ENCODE peak calls at places on chromosomes 5 and 9, in eight cellular contexts. Z is uterus; C is vagina; P is heart left ventricle; Q is pancreas; K is CD4-positive, CD25-positive, alpha-beta regulatory T cell; L is neural progenitor cell; S is CD8-positive, alpha-beta T cell. G is an unnamed sample. For H3K27me3 and H3K36me3, the result is how much of the 10 kb centered on the place peaks cover.

GRCh38 chr5:172818081-172818480 is 16.0 kb upstream of the ERGIC1 start:
- DNase-seq in L (no peak), K (no peak), S (no peak), Q (no peak), Z (no peak), C (no peak), P (no peak), G (no peak)

GRCh38 chr5:139273572-139274264 is 19.8 kb upstream of the MATR3 start:
- DNase-seq in K (peak), Z (peak), Q (peak), C (no peak), S (peak), P (peak), L (peak), G (peak)

GRCh38 chr9:38380872-38381534 is 11.5 kb upstream of the ALDH1B1 start:
- DNase-seq in S (no peak), Q (no peak), L (peak), K (no peak), P (no peak), Z (no peak), C (no peak), G (peak)

GRCh38 chr9:115628426-115628825 is 510.5 kb upstream of the TNC start:
- DNase-seq in Z (no peak), Q (no peak), C (no peak), K (no peak), P (no peak), S (no peak), L (peak), G (no peak)

GRCh38 chr5:108654042-108654441 is 93.7 kb upstream of the FER start:
- DNase-seq in C (no peak), P (no peak), K (no peak), S (no peak), Q (no peak), L (no peak), Z (no peak), G (no peak)

GRCh38 chr5:64497390-64497789 is 8.4 kb upstream of the RGS7BP start:
- DNase-seq in S (no peak), P (no peak), L (peak), Q (no peak), C (no peak), Z (no peak), K (no peak), G (peak)

GRCh38 chr5:115932991-115933390 is 29.3 kb upstream of the LVRN start:
- DNase-seq in S (no peak), Q (no peak), P (no peak), C (no peak), L (no peak), Z (no peak), K (no peak), G (no peak)

GRCh38 chr9:103942652-103943051 is 151.5 kb upstream of the SMC2 start:
- DNase-seq in S (no peak), Z (no peak), C (no peak), P (no peak), L (no peak), K (no peak), Q (no peak), G (no peak)

GRCh38 chr5:111749303-111750026 is 7.5 kb downstream of the NREP start:
- DNase-seq in P (no peak), S (no peak), K (no peak), Z (no peak), C (no peak), Q (no peak), L (no peak), G (no peak)

GRCh38 chr5:113331201-113331551 is 103.6 kb downstream of the TSSK1B start:
- DNase-seq in S (no peak), Z (no peak), L (no peak), Q (no peak), C (no peak), P (no peak), K (no peak), G (no peak)

GRCh38 chr9:105296889-105297288 is 52.4 kb downstream of the SLC44A1 start:
- DNase-seq in K (no peak), S (no peak), Q (no peak), Z (no peak), P (no peak), C (no peak), L (peak), G (no peak)

GRCh38 chr5:89083791-89084190 is 200.8 kb upstream of the MEF2C start:
- DNase-seq in Z (no peak), C (no peak), K (no peak), S (no peak), Q (no peak), L (no peak), P (no peak), G (no peak)

GRCh38 chr9:95516736-95517558 is at the start of gene PTCH1:
- DNase-seq in C (no peak), K (no peak), S (no peak), Z (peak), L (peak), Q (peak), P (peak), G (peak)

GRCh38 chr5:1391691-1392090 is 46.8 kb upstream of the CLPTM1L start:
- DNase-seq in P (no peak), Q (no peak), Z (no peak), S (no peak), C (no peak), L (no peak), K (no peak), G (no peak)

GRCh38 chr5:58401701-58402100 is 58.2 kb downstream of the PLK2 start:
- DNase-seq in Q (no peak), C (no peak), S (no peak), K (no peak), L (no peak), Z (no peak), P (no peak), G (no peak)

GRCh38 chr9:100619665-100620064 is 41.8 kb downstream of the CAVIN4 start:
- DNase-seq in Q (no peak), S (no peak), P (no peak), C (no peak), K (no peak), Z (no peak), L (no peak), G (no peak)

GRCh38 chr9:135805422-135806022 is 101.8 kb downstream of the CAMSAP1 start:
- DNase-seq in Q (no peak), P (no peak), L (no peak), S (no peak), Z (no peak), K (no peak), C (no peak), G (peak)

GRCh38 chr5:111792659-111793058 is 35.7 kb upstream of the NREP start:
- DNase-seq in S (no peak), L (no peak), P (no peak), Z (no peak), C (no peak), K (no peak), Q (no peak), G (no peak)

GRCh38 chr5:84275609-84276008 is 109.1 kb downstream of the EDIL3 start:
- DNase-seq in S (no peak), Z (no peak), L (no peak), K (no peak), Q (no peak), C (no peak), P (no peak), G (no peak)

GRCh38 chr5:82376309-82376708 is 98.2 kb upstream of the RPS23 start:
- DNase-seq in P (no peak), C (no peak), Z (no peak), L (no peak), Q (no peak), S (no peak), K (no peak), G (no peak)

GRCh38 chr5:169442354-169443248 is 141.0 kb upstream of the SPDL1 start:
- DNase-seq in S (no peak), Z (no peak), P (no peak), K (no peak), Q (no peak), L (no peak), C (no peak), G (no peak)

GRCh38 chr9:107907715-107908114 is 418.1 kb upstream of the KLF4 start:
- DNase-seq in Q (no peak), K (no peak), S (no peak), C (no peak), L (no peak), P (no peak), Z (no peak), G (no peak)

GRCh38 chr5:34597034-34597433 is 59.1 kb upstream of the RAI14 start:
- DNase-seq in P (no peak), K (no peak), C (no peak), Q (no peak), L (no peak), S (no peak), Z (peak), G (no peak)

GRCh38 chr5:135490245-135491037 is 38.3 kb upstream of the TIFAB start:
- DNase-seq in L (peak), Q (no peak), S (no peak), C (no peak), P (no peak), Z (no peak), K (no peak), G (peak)

GRCh38 chr5:39780341-39780740 is 355.6 kb upstream of the DAB2 start:
- DNase-seq in S (no peak), K (no peak), P (no peak), Z (no peak), C (no peak), Q (no peak), L (peak), G (peak)

GRCh38 chr9:79572891-79573696 is 1.3 kb downstream of the TLE4 start:
- DNase-seq in Q (peak), L (peak), C (no peak), P (peak), S (peak), Z (peak), K (peak), G (peak)
- H3K4me3 ChIP-seq in Q (peak), L (peak), C (peak), P (peak), S (peak), Z (peak), K (peak), G (peak)

DNA sequence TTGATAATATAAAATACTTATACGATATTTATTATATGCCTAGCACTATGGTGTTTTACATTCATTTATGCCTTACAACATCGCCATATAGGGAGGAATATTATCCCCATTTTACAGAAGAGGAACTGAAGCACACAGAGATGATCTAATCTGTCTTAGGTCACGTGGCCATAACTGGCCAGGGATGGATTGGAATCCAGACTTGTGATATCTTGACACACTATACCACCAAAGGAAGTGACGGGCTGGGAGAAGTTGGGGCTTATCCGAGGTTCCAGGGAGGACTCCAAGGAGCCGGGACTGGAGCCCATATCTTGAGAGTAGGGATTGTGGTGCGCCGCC is 129.8 kb downstream of the TMEM174 start:
- DNase-seq in Q (no peak), S (no peak), Z (no peak), P (no peak), L (no peak), K (no peak), C (no peak), G (no peak)
- H3K27me3 ChIP-seq in Q (under half), S (under half), Z (half or more), P (half or more), L (half or more), K (under half), C (under half), G (half or more)

GRCh38 chr9:130884111-130884531 is 12.5 kb downstream of the QRFP start:
- DNase-seq in Q (no peak), P (no peak), L (no peak), C (no peak), K (no peak), Z (no peak), S (no peak), G (no peak)

GRCh38 chr9:130881516-130881915 is 15.1 kb downstream of the QRFP start:
- DNase-seq in P (no peak), Z (no peak), C (no peak), S (no peak), K (no peak), L (no peak), Q (no peak), G (no peak)

GRCh38 chr9:130884542-130885421 is 11.8 kb downstream of the QRFP start:
- DNase-seq in K (no peak), S (no peak), P (peak), Q (no peak), Z (no peak), C (no peak), L (no peak), G (no peak)

GRCh38 chr9:130883479-130883878 is 13.1 kb downstream of the QRFP start:
- DNase-seq in K (no peak), P (no peak), C (no peak), S (no peak), Q (no peak), Z (no peak), L (no peak), G (no peak)

GRCh38 chr9:130882696-130883225 is 13.9 kb downstream of the QRFP start:
- DNase-seq in S (no peak), P (no peak), K (no peak), L (no peak), Z (no peak), C (no peak), Q (no peak), G (no peak)
- H3K36me3 ChIP-seq in S (under half), P (half or more), K (under half), L (under half), Z (under half), C (half or more), Q (half or more), G (under half)

DNA sequence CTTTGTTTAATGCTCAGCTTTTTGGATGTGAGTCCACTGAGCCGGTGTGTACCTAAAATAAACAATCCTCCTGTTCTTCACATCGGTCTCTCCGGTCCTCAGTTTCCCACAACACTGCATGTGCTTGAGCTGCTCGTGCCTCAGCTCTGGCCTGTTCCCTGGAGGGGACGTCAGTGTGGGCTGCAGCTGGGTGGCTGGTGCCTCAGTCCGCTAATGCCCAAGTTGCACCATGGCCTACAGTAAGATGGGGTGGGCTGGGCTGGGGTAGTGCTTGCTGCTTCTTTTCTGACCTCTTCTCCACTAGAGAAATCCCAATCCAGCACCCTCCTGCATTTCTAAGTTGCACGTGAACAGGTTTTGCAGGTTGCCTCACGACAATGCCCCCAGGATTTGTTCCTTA is 595 bp upstream of the BTNL9 start:
- DNase-seq in S (no peak), C (no peak), Q (no peak), K (no peak), Z (no peak), L (no peak), P (no peak), G (no peak)
- H3K4me3 ChIP-seq in S (no peak), C (no peak), Q (no peak), K (no peak), Z (no peak), L (no peak), P (peak), G (no peak)

DNA sequence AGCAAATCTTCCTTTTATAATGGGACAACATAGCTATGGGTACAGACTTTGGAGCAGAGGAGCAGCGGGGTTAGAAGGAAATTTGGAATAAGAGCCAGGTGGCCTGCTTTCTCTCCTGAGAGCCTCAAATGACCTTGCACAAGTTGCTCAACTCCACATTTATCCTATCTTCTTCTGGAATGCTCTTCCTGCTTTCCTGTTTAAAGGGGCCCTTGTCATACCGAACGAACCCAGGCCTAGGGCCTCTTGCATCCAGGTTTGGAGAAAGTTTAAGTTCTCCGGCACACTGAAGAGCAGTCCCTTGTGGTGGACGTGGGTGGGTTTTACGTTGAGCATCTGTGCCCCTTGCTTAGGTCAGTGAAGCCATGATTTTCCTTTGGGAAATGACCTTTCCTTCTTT is 197.9 kb upstream of the NR3C1 start:
- DNase-seq in S (no peak), Z (peak), L (no peak), Q (no peak), K (no peak), C (no peak), P (no peak), G (no peak)
- H3K27me3 ChIP-seq in S (under half), Z (under half), L (under half), Q (under half), K (under half), C (under half), P (under half), G (under half)

DNA sequence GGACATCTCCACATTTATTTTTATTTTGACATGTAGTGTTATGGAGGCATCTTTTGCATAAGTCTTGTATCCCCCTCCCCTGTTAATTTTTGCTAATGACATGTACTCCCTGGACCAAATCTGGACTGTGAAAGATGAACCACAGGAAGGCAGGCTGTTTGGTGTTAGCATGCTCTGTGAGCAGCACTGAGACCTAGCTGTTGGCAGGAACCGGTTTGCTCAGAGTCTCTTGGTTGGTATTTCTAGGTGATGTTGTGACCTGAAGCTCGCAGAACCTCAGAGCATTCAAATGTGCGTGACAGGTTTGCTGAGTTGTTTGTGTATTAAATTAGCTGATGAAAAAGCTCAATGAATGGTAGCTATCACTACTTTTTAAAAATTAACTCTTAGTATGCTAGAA is 53.6 kb upstream of the PHF2 start:
- DNase-seq in Z (no peak), K (no peak), Q (no peak), C (no peak), P (no peak), S (no peak), L (no peak), G (no peak)
- H3K36me3 ChIP-seq in Z (under half), K (half or more), Q (under half), C (under half), P (half or more), S (under half), L (under half), G (under half)

GRCh38 chr9:137222190-137223077 is at the start of gene RNF208:
- DNase-seq in K (no peak), S (no peak), Q (peak), C (no peak), L (peak), Z (no peak), P (no peak), G (peak)

GRCh38 chr9:137219757-137220316 is 2.2 kb downstream of the RNF208 start:
- DNase-seq in P (no peak), Q (no peak), S (no peak), K (no peak), C (no peak), Z (no peak), L (no peak), G (no peak)

GRCh38 chr9:137221095-137221374 is 1.0 kb downstream of the RNF208 start:
- DNase-seq in K (no peak), P (no peak), C (no peak), S (no peak), Z (no peak), L (no peak), Q (no peak), G (no peak)

GRCh38 chr9:137220317-137221094 is 1.5 kb downstream of the RNF208 start:
- DNase-seq in S (no peak), P (no peak), K (no peak), L (no peak), C (no peak), Q (no peak), Z (no peak), G (peak)

GRCh38 chr9:137221477-137222111 is 446 bp downstream of the RNF208 start:
- DNase-seq in Z (no peak), C (no peak), S (no peak), Q (peak), L (peak), P (no peak), K (no peak), G (peak)
- H3K4me3 ChIP-seq in Z (peak), C (peak), S (no peak), Q (peak), L (peak), P (peak), K (no peak), G (peak)

GRCh38 chr5:4893063-4893744 is 246.9 kb upstream of the ADAMTS16 start:
- DNase-seq in C (no peak), Z (no peak), L (no peak), K (no peak), Q (no peak), S (no peak), P (no peak), G (no peak)
- H3K27me3 ChIP-seq in C (under half), Z (under half), L (under half), K (under half), Q (under half), S (under half), P (under half), G (under half)

DNA sequence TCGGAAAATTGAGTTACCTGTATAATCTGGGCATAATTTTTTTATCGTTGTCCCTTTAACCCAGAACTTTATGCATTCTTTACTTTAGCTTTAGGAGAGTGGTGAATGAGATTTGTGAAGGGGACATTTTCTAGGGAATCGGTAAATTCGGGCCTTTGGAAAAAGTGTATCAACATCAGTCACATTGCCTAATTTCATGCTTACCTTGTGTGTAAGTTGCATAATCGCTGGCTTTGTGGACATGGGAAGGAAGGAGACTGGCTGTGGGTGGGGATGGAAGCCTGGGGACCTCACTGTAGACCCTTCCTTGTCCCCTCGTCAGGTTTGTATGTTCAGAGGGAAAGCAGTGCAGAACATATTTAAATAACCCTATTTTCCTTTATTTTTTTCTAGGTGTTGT is 3.3 kb downstream of the PSAT1 start:
- DNase-seq in L (no peak), Z (no peak), P (no peak), C (no peak), Q (no peak), K (no peak), S (no peak), G (no peak)
- H3K36me3 ChIP-seq in L (under half), Z (under half), P (under half), C (under half), Q (under half), K (under half), S (under half), G (under half)

G was measured in H7.